ENCODE peak calls at places on chromosomes 7 and 10, in eight cellular contexts. Y is NCI-H2081; I is amniotic stem cell; R is HuH-7; K is choroid plexus epithelial cell; G is HCT116; H is activated naive CD8-positive, alpha-beta T cell treated with anti-CD3 and anti-CD28 coated beads for 36 hours; W is activated T-cell treated with anti-CD3 and anti-CD28 coated beads, Interleukin-2, amount 50 U/mL, for 72 hours. D is an unnamed sample.

GRCh38 chr10:89250814-89251416 is 660 bp downstream of the LIPA start:
- DNase-seq in H (no peak), K (no peak), Y (peak; percentile 13), G (no peak), I (no peak), W (no peak), R (no peak), D (no peak)

GRCh38 chr10:24239289-24239688 is 30.4 kb downstream of the KIAA1217 start:
- DNase-seq in W (no peak), R (no peak), H (no peak), K (no peak), Y (no peak), G (no peak), I (no peak), D (no peak)

GRCh38 chr7:37282927-37283326 is 165.7 kb downstream of the ELMO1 start:
- DNase-seq in G (no peak), I (no peak), W (no peak), Y (no peak), K (no peak), H (no peak), R (no peak), D (no peak)

GRCh38 chr7:74587435-74588126 is 69.9 kb upstream of the GTF2I start:
- DNase-seq in I (peak; percentile 58), Y (no peak), H (no peak), W (no peak), G (no peak), K (peak; percentile 93), R (no peak), D (no peak)

GRCh38 chr10:99431190-99431549 is 746 bp upstream of the GOT1 start:
- DNase-seq in G (peak; percentile 29), I (no peak), Y (no peak), K (peak; percentile 40), R (no peak), H (peak; percentile 21), W (peak; percentile 30), D (peak; percentile 29)

GRCh38 chr7:112869111-112869774 is 79.0 kb upstream of the TMEM168 start:
- DNase-seq in I (no peak), G (peak; percentile 41), H (peak; percentile 33), W (peak; percentile 57), R (peak; percentile 71), Y (no peak), K (peak; percentile 66), D (peak; percentile 68)

GRCh38 chr10:91593366-91593765 is 39.5 kb downstream of the PPP1R3C start:
- DNase-seq in W (no peak), G (no peak), Y (no peak), I (no peak), K (no peak), R (no peak), H (no peak), D (no peak)

GRCh38 chr10:48533951-48534720 is 70.7 kb downstream of the ARHGAP22 start:
- DNase-seq in W (no peak), R (no peak), G (no peak), I (no peak), K (no peak), H (no peak), Y (no peak), D (no peak)

GRCh38 chr7:20596653-20597052 is 18.8 kb upstream of the ABCB5 start:
- DNase-seq in W (no peak), H (no peak), G (no peak), Y (no peak), I (peak; percentile 47), R (no peak), K (peak; percentile 62), D (no peak)

GRCh38 chr10:79144341-79145173 is 75.8 kb downstream of the ZMIZ1 start:
- DNase-seq in K (no peak), H (no peak), R (no peak), I (no peak), G (no peak), W (no peak), Y (no peak), D (no peak)

GRCh38 chr10:23198610-23198939 is 6.5 kb downstream of the PTF1A start:
- DNase-seq in G (no peak), K (no peak), I (no peak), W (no peak), R (no peak), Y (no peak), H (no peak), D (no peak)

GRCh38 chr10:49280001-49280408 is 19.0 kb upstream of the C10orf71 start:
- DNase-seq in R (no peak), G (no peak), I (no peak), K (peak; percentile 58), W (peak; percentile 33), Y (no peak), H (no peak), D (peak; percentile 44)

GRCh38 chr7:44240983-44241510 is 40.3 kb downstream of the YKT6 start:
- DNase-seq in I (peak; percentile 81), K (peak; percentile 89), Y (peak; percentile 76), H (peak; percentile 64), R (peak; percentile 98), W (peak; percentile 78), G (peak; percentile 66), D (peak; percentile 77)

GRCh38 chr7:17584822-17585221 is 286.4 kb downstream of the AHR start:
- DNase-seq in H (no peak), R (no peak), K (peak; percentile 56), Y (no peak), I (no peak), W (no peak), G (no peak), D (no peak)

GRCh38 chr7:1811850-1812692 is 142.0 kb downstream of the ELFN1 start:
- DNase-seq in R (peak; percentile 52), H (no peak), W (no peak), I (no peak), G (no peak), Y (no peak), K (no peak), D (no peak)